ENCODE peak calls at places on chromosomes 7 and 10, in six cellular contexts. N, E, J, R, K and S are unnamed samples.

GRCh38 chr10:133464582-133465031 is 10.9 kb downstream of the SCART1 start:
- DNase-seq in R (no peak), E (no peak), N (no peak), J (no peak), K (no peak), S (no peak)

GRCh38 chr7:125423444-125424155 is 494.0 kb upstream of the POT1 start:
- DNase-seq in R (no peak), N (peak), J (no peak), E (peak), K (no peak), S (peak)

GRCh38 chr10:110074298-110074697 is 66.5 kb downstream of the ADD3 start:
- DNase-seq in K (no peak), J (no peak), R (no peak), E (no peak), N (peak), S (no peak)

GRCh38 chr7:108083980-108084379 is 46.2 kb downstream of the LAMB4 start:
- DNase-seq in K (no peak), E (no peak), J (no peak), R (no peak), N (no peak), S (no peak)

GRCh38 chr7:47268826-47269465 is 313.0 kb downstream of the TNS3 start:
- DNase-seq in N (no peak), R (no peak), E (no peak), J (no peak), K (no peak), S (no peak)

GRCh38 chr10:75877877-75878276 is 446.5 kb downstream of the LRMDA start:
- DNase-seq in N (no peak), R (no peak), E (no peak), J (no peak), K (no peak), S (no peak)

GRCh38 chr10:60185426-60185825 is 204.2 kb downstream of the ANK3 start:
- DNase-seq in N (no peak), R (no peak), E (no peak), J (no peak), K (no peak), S (no peak)

GRCh38 chr7:633381-634018 is 93.0 kb upstream of the DNAAF5 start:
- DNase-seq in E (no peak), N (no peak), K (no peak), J (no peak), R (no peak), S (no peak)

GRCh38 chr7:13062596-13062995 is 375.2 kb downstream of the ARL4A start:
- DNase-seq in J (no peak), K (no peak), N (no peak), R (no peak), E (no peak), S (no peak)

GRCh38 chr10:67666416-67667043 is 29.5 kb downstream of the CTNNA3 start:
- DNase-seq in N (peak), J (no peak), K (no peak), R (no peak), E (peak), S (no peak)

GRCh38 chr10:14102056-14102455 is 228.7 kb downstream of the FRMD4A start:
- DNase-seq in E (peak), N (no peak), K (no peak), R (no peak), J (no peak), S (peak)

GRCh38 chr10:111890046-111890445 is 293.5 kb downstream of the GPAM start:
- DNase-seq in R (no peak), K (no peak), J (no peak), E (no peak), N (no peak), S (no peak)

GRCh38 chr10:73803680-73804286 is 7.6 kb downstream of the NDST2 start:
- DNase-seq in E (no peak), J (no peak), K (no peak), R (peak), N (no peak), S (no peak)

GRCh38 chr10:42637648-42638052 is 720 bp downstream of the ZNF33B start:
- DNase-seq in J (no peak), E (no peak), R (no peak), N (no peak), K (no peak), S (no peak)

GRCh38 chr10:13536674-13537366 is 8.0 kb upstream of the BEND7 start:
- DNase-seq in N (peak), R (peak), K (peak), J (no peak), E (peak), S (peak)

GRCh38 chr7:107966701-107967100 is 36.3 kb downstream of the LAMB1 start:
- DNase-seq in N (no peak), J (no peak), K (no peak), E (peak), R (no peak), S (peak)

GRCh38 chr7:84549409-84549808 is 354.8 kb upstream of the SEMA3A start:
- DNase-seq in K (no peak), R (no peak), N (no peak), E (no peak), J (no peak), S (no peak)

GRCh38 chr10:24363070-24363469 is 154.1 kb downstream of the KIAA1217 start:
- DNase-seq in J (no peak), R (no peak), K (no peak), E (peak), N (peak), S (no peak)

GRCh38 chr7:50214771-50215170 is 89.7 kb upstream of the IKZF1 start:
- DNase-seq in K (no peak), J (no peak), E (no peak), N (no peak), R (no peak), S (no peak)

GRCh38 chr7:144787127-144787526 is 48.7 kb downstream of the TPK1 start:
- DNase-seq in E (no peak), J (no peak), N (no peak), K (no peak), R (no peak), S (no peak)

GRCh38 chr7:8160250-8160649 is 101.7 kb downstream of the ICA1 start:
- DNase-seq in J (no peak), K (no peak), R (no peak), N (no peak), E (no peak), S (no peak)

GRCh38 chr10:95339863-95340262 is 49.1 kb upstream of the PDLIM1 start:
- DNase-seq in N (no peak), E (no peak), K (no peak), J (no peak), R (no peak), S (no peak)

GRCh38 chr7:18558503-18558902 is 63.0 kb downstream of the HDAC9 start:
- DNase-seq in E (peak), R (no peak), N (no peak), J (no peak), K (no peak), S (no peak)

DNA sequence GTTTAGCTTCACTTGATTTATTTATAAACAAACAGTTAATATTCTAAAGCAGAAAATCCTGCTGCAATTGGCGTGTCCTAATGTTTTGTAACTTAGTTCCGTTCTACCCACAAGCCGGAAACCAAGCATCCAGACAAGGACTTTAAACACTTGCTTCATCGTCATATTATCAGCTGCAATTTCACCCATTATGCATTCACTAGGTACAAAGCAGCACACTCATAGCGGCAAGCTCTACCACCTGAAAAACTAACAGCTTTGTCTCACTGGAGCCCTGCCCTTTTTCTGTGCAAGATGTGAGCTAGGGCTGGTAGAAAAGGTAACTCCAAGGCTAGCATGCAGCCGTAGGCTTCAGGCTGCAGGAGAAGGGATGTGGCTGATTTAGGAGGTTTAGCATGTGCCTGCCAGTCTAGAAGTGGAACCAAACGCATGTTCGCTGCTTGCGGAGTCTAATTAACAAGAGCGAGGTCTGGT is 43.7 kb upstream of the BPGM start:
- DNase-seq in R (no peak), N (peak), K (no peak), J (no peak), E (peak), S (no peak)
- H3K4me3 ChIP-seq in R (peak), N (peak), K (no peak), J (no peak), E (no peak), S (peak)

DNA sequence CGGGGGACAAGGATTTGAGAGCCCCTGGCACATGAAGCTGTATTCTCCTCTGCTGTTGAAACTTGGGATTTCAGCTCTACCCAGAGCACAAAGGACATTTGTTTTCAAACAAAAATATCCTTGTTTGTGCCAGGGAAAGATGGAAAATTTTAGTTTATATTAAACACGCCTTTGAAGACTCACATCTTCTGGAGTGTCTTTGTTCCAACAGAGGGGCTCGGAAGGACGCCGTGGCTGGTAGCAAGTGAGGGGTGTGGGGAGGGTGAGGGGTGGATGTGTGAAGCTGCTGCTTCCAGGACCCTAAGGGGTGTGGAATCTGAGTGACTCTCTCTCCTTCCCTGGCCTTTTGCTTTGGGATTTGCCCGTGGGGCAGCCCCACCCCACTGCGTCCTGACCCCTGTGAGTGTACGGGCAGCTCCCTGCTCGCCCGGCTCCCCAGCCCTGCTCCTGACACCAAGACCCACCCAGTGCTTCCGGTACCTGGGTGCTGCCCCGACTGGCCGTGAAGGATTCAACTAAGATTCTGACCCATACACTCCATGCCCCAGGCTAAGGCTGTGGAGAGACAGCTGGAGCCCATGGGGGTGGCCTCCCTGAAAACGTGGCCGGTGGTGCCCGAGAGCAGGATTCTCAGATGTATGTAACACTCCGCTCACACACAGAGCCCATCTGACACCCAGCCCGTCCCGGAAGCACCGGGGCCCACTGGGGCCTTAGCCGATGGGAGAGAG is 59.6 kb downstream of the ZRANB1 start:
- DNase-seq in R (peak), E (no peak), N (no peak), K (no peak), J (peak), S (no peak)
- H3K4me3 ChIP-seq in R (no peak), E (no peak), N (no peak), K (no peak), J (no peak), S (no peak)

DNA sequence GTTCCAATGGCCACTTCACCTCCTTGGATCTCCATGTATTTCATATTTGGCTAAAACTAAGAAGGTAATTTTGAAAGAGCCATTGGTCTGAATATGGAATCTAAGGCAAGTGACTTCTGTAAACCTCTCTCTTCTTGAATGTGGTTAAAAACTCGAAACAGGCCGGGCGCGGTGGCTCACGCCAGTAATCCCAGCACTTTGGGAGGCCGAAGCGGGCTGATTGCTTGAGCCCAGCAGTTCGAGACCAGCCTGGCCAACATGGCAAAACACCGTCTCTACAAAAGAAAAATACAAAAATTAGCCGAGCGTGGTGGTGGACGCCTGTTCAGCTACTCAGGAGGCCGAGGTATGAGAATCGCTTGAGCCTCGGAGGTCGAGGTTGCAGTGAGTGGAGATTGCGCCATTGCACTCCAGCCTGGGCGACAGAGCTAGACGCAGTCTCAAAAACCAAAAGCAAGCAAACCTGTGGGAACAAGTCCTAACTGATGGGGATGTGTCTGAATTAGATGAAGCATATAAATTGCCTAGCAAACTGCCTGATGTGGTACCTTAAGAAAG is 2.2 kb downstream of the LANCL2 start:
- DNase-seq in R (no peak), K (no peak), E (no peak), N (no peak), J (no peak), S (no peak)
- H3K4me3 ChIP-seq in R (peak), K (no peak), E (peak), N (peak), J (peak), S (peak)

DNA sequence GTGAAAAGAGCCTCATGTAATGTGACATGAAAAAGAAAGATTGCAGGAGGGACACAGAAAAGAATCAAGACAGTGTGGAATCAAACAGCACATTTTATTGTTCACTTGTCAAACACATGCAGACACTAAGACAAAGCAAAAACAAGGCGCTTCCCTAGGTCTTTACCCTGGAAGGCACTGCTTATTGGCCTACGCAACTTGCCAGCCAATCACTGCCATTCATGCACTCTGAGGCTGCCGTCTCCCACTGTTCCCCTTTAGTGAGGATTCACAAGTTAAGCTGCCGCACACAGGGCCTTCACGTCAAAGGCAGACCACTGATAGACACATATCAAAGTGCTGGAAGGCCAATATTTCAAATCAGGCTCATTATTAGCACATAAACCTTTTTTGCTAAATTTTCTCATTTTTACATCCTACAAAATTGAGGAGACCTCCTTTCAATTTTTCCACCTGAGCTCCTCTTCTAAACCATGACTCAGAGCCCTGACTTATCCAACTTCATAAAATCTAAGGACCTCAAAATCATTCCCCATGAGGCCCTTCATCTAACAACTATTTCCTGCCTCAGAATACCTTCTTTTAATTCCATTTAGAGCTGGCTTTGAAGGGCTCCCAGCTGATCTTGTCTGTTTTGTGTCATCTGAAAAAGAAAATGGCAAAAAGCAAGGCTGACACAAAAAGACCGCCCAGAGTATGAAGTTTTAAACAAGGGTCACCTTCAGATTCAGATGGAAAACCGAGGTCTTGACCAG is 149.4 kb downstream of the CHCHD3 start:
- DNase-seq in K (no peak), E (no peak), R (no peak), J (no peak), N (peak), S (no peak)
- H3K4me3 ChIP-seq in K (no peak), E (no peak), R (no peak), J (no peak), N (no peak), S (no peak)

GRCh38 chr10:79262131-79262530 is 85.1 kb upstream of the PPIF start:
- DNase-seq in R (no peak), N (no peak), E (no peak), K (no peak), J (no peak), S (no peak)

GRCh38 chr10:79259834-79260233 is 87.4 kb upstream of the PPIF start:
- DNase-seq in K (no peak), R (no peak), N (no peak), J (no peak), E (no peak), S (no peak)

GRCh38 chr10:79262959-79263746 is 84.1 kb upstream of the PPIF start:
- DNase-seq in N (no peak), K (no peak), R (no peak), J (no peak), E (no peak), S (no peak)

GRCh38 chr10:79258894-79259293 is 88.4 kb upstream of the PPIF start:
- DNase-seq in J (no peak), R (no peak), E (no peak), N (no peak), K (no peak), S (no peak)

GRCh38 chr10:79260803-79261740 is 86.2 kb upstream of the PPIF start:
- DNase-seq in N (no peak), J (no peak), R (no peak), E (peak), K (no peak), S (no peak)
- H3K4me3 ChIP-seq in N (no peak), J (no peak), R (no peak), E (no peak), K (no peak), S (no peak)

DNA sequence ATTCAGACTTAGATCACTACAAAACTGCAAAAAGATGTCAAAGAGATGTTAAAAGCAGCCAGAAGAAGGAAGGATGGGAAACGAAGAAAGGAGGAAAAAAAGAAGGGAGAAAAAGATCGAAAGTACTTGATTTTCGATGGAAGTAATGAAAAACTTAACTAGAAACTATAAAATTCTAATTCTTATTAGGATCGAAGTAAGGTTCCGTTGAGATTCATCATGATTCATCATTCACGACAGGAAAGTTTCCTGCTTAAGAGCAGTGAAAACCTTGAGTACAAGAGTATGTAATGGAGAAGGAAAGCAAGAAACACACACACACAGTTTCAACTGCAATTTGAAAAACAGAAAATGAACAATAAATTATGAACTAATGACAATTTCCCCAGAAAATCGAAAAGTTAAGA is 1.2 kb upstream of the ING3 start:
- DNase-seq in N (peak), J (no peak), E (no peak), K (no peak), R (no peak), S (no peak)
- H3K4me3 ChIP-seq in N (peak), J (peak), E (no peak), K (no peak), R (peak), S (peak)

DNA sequence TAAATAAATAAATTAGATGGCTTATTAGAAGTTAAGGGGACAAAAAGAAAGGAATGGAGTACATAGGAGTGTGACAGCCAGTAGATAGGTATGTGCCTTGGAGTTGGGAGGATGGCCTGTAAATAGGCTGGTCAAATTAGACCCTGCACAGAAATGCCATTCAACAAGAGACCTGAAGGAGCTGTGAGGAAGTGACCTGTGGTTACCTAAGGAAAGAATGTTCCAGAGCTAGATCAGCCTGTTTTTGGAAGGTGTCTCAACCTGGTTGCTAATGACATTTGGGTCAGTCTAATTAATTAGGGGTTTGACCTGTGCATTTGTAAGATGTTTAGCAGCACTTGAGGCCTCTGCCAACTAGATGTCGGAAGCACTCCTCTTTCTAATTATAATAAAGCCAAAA is 315.3 kb upstream of the PLXDC2 start:
- DNase-seq in K (no peak), R (no peak), J (no peak), E (no peak), N (no peak), S (no peak)
- H3K4me3 ChIP-seq in K (no peak), R (no peak), J (no peak), E (no peak), N (no peak), S (no peak)